ENCODE peak calls at places on chromosomes 1 and 21, in eight cellular contexts. O is dorsolateral prefrontal cortex; E is BJ; S is heart left ventricle; U is aorta; M is CD8-positive, alpha-beta memory T cell; G is SK-N-SH; I is left ventricle myocardium inferior. D is an unnamed sample.

GRCh38 chr1:34763142-34763781 is 3.7 kb downstream of the GJB4 start:
- DNase-seq in S (no peak), O (no peak), U (no peak), M (no peak), G (no peak), I (no peak), E (no peak), D (no peak)

GRCh38 chr1:46797696-46798470 is 963 bp upstream of the CYP4B1 start:
- DNase-seq in G (no peak), O (no peak), M (no peak), I (no peak), U (no peak), S (no peak), E (no peak), D (no peak)

GRCh38 chr1:77133731-77134358 is 85.4 kb downstream of the PIGK start:
- DNase-seq in M (no peak), G (no peak), I (no peak), U (no peak), E (no peak), S (no peak), O (no peak), D (no peak)

GRCh38 chr1:245855846-245856730 is 651.0 kb downstream of the SMYD3 start:
- DNase-seq in U (no peak), S (no peak), G (no peak), E (no peak), I (no peak), M (no peak), O (no peak), D (no peak)

GRCh38 chr1:6490181-6491075 is 1.0 kb downstream of the PLEKHG5 start:
- DNase-seq in U (peak; percentile 88), E (no peak), G (peak; percentile 89), O (no peak), I (peak; percentile 66), S (peak; percentile 68), M (peak; percentile 29), D (peak; percentile 54)

GRCh38 chr1:14925336-14926136 is 228.0 kb upstream of the TMEM51 start:
- DNase-seq in E (no peak), I (no peak), S (no peak), M (no peak), G (no peak), O (no peak), U (no peak), D (no peak)

GRCh38 chr1:71196685-71197084 is 115.8 kb upstream of the ZRANB2 start:
- DNase-seq in O (no peak), U (no peak), M (no peak), G (peak; percentile 22), S (no peak), I (no peak), E (no peak), D (no peak)

GRCh38 chr1:112529301-112529700 is 20.5 kb downstream of the WNT2B start:
- DNase-seq in I (no peak), U (no peak), O (no peak), E (no peak), S (no peak), G (no peak), M (no peak), D (no peak)

GRCh38 chr1:45010855-45011811 is at the start of gene HECTD3:
- DNase-seq in S (peak; percentile 88), I (peak; percentile 85), G (peak; percentile 88), O (peak; percentile 91), M (peak; percentile 54), E (no peak), U (peak; percentile 92), D (peak; percentile 90)

GRCh38 chr1:52741259-52741658 is 15.0 kb downstream of the ZYG11B start:
- DNase-seq in G (no peak), O (no peak), S (no peak), I (no peak), E (no peak), U (no peak), M (no peak), D (no peak)

GRCh38 chr21:29676395-29676794 is 263.4 kb downstream of the GRIK1 start:
- DNase-seq in G (no peak), S (no peak), I (no peak), U (no peak), O (no peak), E (no peak), M (no peak), D (no peak)

GRCh38 chr1:2240251-2241156 is 12.4 kb downstream of the SKI start:
- DNase-seq in M (no peak), O (peak; percentile 66), I (peak; percentile 80), E (no peak), U (peak; percentile 93), S (peak; percentile 87), G (peak; percentile 73), D (peak; percentile 90)

GRCh38 chr1:173193639-173194038 is 13.5 kb downstream of the TNFSF4 start:
- DNase-seq in I (no peak), S (no peak), G (no peak), O (no peak), M (no peak), E (peak; percentile 95), U (no peak), D (no peak)

GRCh38 chr1:201141418-201141817 is 12.9 kb downstream of the TMEM9 start:
- DNase-seq in O (no peak), S (no peak), E (no peak), G (no peak), I (no peak), M (no peak), U (peak; percentile 56), D (no peak)

GRCh38 chr1:16189921-16190499 is 22.4 kb downstream of the ARHGEF19 start:
- DNase-seq in G (peak; percentile 70), I (no peak), S (no peak), U (no peak), O (peak; percentile 47), E (no peak), M (no peak), D (no peak)

GRCh38 chr1:53639996-53640695 is 98.8 kb downstream of the GLIS1 start:
- DNase-seq in O (no peak), I (no peak), G (no peak), E (no peak), U (peak; percentile 47), S (no peak), M (no peak), D (no peak)

GRCh38 chr21:37503848-37504467 is 137.4 kb downstream of the DYRK1A start:
- DNase-seq in M (no peak), E (peak; percentile 44), G (no peak), I (no peak), O (no peak), S (no peak), U (no peak), D (no peak)

GRCh38 chr1:9233241-9233941 is 1.2 kb upstream of the H6PD start:
- DNase-seq in U (peak; percentile 95), G (no peak), E (no peak), M (no peak), I (peak; percentile 78), S (peak; percentile 92), O (peak; percentile 67), D (peak; percentile 96)

GRCh38 chr1:201291917-201292316 is 8.6 kb downstream of the PKP1 start:
- DNase-seq in O (no peak), S (no peak), I (no peak), M (no peak), E (no peak), U (peak; percentile 23), G (no peak), D (no peak)

DNA sequence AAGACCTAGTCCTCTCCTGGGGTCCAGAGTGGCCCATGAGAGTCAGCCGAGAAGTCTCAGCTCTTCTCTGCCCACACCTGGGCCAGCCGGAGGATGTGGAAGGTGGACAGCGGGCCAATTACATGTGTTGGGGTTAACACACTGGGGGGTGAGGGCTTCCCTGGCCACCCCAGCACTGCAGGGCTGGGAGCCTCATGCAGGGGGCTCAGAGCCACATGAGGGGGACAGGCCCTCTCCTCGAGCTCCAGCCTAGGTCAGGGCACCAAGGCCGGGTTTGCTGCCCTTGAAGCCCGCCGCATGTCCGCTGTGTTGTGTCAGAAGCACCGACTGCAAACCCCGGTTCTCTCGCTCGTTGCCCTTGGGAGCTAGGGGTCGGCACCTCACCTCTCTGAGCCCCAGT is 30.5 kb downstream of the LHX4 start:
- DNase-seq in I (no peak), M (no peak), O (no peak), U (peak; percentile 41), G (no peak), E (no peak), S (no peak), D (peak; percentile 42)
- H3K27me3 ChIP-seq in I (peaks cover 89% of the 10 kb centered on the region), M (peaks cover 21% of the 10 kb centered on the region), O (no peaks in the 10 kb centered on the region), U (no peaks in the 10 kb centered on the region), G (no peaks in the 10 kb centered on the region), E (peaks cover 9% of the 10 kb centered on the region), S (peaks cover 6% of the 10 kb centered on the region), D (peaks cover 14% of the 10 kb centered on the region)

DNA sequence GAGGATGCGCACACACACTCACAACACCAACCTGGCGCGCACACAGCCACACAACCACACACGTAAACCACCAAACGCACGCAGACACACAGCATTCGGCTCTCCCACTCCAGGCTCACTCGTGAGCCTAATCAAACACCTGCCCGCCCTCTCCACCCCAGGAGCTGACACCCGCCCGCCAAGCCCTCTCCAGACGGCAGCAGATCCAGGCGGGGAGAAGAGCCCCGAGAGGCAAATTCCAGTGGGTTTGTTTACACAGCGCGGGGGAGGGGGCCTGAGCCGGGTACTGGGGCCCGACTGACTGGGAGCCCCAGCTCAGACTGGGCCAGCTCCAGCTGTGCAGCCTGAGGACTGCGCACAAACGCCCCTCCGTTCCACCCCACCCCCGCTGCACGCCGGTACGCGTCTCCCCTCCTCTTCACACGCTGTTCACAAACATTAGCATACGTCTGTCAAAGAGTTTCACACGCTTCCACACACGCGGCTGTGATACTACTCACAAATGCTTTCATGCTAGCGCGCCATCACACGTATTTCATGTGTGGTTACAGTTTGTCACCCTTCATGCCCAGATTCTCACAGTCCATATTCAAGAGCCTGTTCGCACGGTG is 1.1 kb upstream of the EFNA1 start:
- DNase-seq in U (no peak), M (peak; percentile 34), G (peak; percentile 56), O (peak; percentile 79), E (no peak), I (peak; percentile 29), S (no peak), D (peak; percentile 56)
- H3K27me3 ChIP-seq in U (no peaks in the 10 kb centered on the region), M (no peaks in the 10 kb centered on the region), G (no peaks in the 10 kb centered on the region), O (no peaks in the 10 kb centered on the region), E (peaks cover 48% of the 10 kb centered on the region), I (no peaks in the 10 kb centered on the region), S (no peaks in the 10 kb centered on the region), D (peaks cover 31% of the 10 kb centered on the region)

GRCh38 chr1:22231068-22231593 is 88.2 kb upstream of the WNT4 start:
- DNase-seq in G (no peak), M (no peak), I (no peak), S (peak; percentile 4), U (no peak), O (no peak), E (no peak), D (no peak)
- H3K27me3 ChIP-seq in G (peaks cover 1% of the 10 kb centered on the region), M (no peaks in the 10 kb centered on the region), I (peaks cover 74% of the 10 kb centered on the region), S (no peaks in the 10 kb centered on the region), U (no peaks in the 10 kb centered on the region), O (no peaks in the 10 kb centered on the region), E (peaks cover 3% of the 10 kb centered on the region), D (no peaks in the 10 kb centered on the region)

DNA sequence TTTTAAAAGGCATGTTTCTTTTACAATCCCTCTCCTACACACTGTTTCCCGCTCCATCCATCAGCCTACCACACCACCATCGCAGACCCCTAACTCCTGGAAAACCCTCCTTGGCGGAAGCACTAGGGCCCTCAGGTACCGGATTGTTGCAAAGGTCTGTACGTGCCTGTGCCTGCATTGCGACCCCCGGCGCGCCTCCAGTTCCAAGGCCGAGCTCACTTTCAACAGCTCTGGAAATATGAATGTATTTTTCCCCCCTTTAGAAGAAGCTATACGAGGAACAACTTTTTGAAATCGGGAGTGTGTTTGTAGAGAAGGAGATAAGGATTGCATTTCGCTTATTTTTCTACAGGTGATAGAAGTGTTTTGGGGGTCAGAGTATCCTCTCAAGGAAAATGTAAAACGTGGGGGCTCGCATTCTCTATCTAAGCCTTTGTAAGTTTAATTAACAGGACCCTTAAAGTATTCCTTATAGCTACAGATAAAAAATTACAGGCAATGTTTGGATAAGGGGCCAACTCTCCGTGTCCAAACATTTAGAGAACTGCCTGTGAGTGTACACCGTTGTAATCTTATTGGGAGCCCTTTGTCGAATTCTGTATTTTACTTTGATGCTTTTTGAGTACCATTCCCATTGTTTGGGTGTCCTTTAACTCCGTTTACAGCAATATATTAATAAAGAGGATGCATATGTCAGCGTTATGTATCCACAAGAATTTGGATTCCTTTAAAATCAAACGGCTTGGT is 5.8 kb downstream of the PRRX1 start:
- DNase-seq in E (no peak), U (no peak), M (no peak), S (no peak), I (no peak), G (no peak), O (no peak), D (no peak)
- H3K27me3 ChIP-seq in E (no peaks in the 10 kb centered on the region), U (no peaks in the 10 kb centered on the region), M (peaks cover 39% of the 10 kb centered on the region), S (no peaks in the 10 kb centered on the region), I (peaks cover 69% of the 10 kb centered on the region), G (no peaks in the 10 kb centered on the region), O (peaks cover 6% of the 10 kb centered on the region), D (peaks cover 2% of the 10 kb centered on the region)

D was measured in psoas muscle.